ENCODE peak calls at places on chromosomes 13 and 19, in seven cellular contexts. One of them, this sample, is unnamed.

GRCh38 chr13:85520445-85520844 is 278.8 kb downstream of the SLITRK6 start:
- DNase-seq in Calu3: no peak
- DNase-seq in Peyer's patch: no peak
- DNase-seq in BJ: no peak
- DNase-seq in tibial artery: no peak
- DNase-seq in WTC11: no peak
- DNase-seq in neural progenitor cell: no peak
- DNase-seq in this sample: no peak

GRCh38 chr19:916645-917322 is 349 bp upstream of the KISS1R start:
- DNase-seq in Peyer's patch: no peak
- DNase-seq in BJ: no peak
- DNase-seq in Calu3: no peak
- DNase-seq in neural progenitor cell: peak
- DNase-seq in WTC11: peak
- DNase-seq in tibial artery: no peak
- DNase-seq in this sample: no peak

GRCh38 chr13:111210488-111210887 is 95.4 kb downstream of the ARHGEF7 start:
- DNase-seq in WTC11: no peak
- DNase-seq in BJ: peak
- DNase-seq in Calu3: no peak
- DNase-seq in neural progenitor cell: peak
- DNase-seq in Peyer's patch: no peak
- DNase-seq in tibial artery: peak
- DNase-seq in this sample: no peak

GRCh38 chr19:39671739-39672363 is 16.1 kb downstream of the LGALS16 start:
- DNase-seq in BJ: no peak
- DNase-seq in tibial artery: no peak
- DNase-seq in Peyer's patch: peak
- DNase-seq in neural progenitor cell: peak
- DNase-seq in Calu3: peak
- DNase-seq in WTC11: peak
- DNase-seq in this sample: no peak

GRCh38 chr19:14072535-14073231 is at the start of gene MISP3:
- DNase-seq in neural progenitor cell: peak
- DNase-seq in WTC11: no peak
- DNase-seq in tibial artery: peak
- DNase-seq in Calu3: peak
- DNase-seq in BJ: no peak
- DNase-seq in Peyer's patch: no peak
- DNase-seq in this sample: peak

GRCh38 chr13:62643007-62643483 is 1227.4 kb upstream of the PCDH20 start:
- DNase-seq in Calu3: peak
- DNase-seq in BJ: no peak
- DNase-seq in Peyer's patch: no peak
- DNase-seq in tibial artery: no peak
- DNase-seq in neural progenitor cell: no peak
- DNase-seq in WTC11: no peak
- DNase-seq in this sample: no peak

GRCh38 chr13:39961036-39961435 is 305.6 kb downstream of the COG6 start:
- DNase-seq in Peyer's patch: no peak
- DNase-seq in WTC11: no peak
- DNase-seq in BJ: no peak
- DNase-seq in neural progenitor cell: no peak
- DNase-seq in tibial artery: no peak
- DNase-seq in Calu3: no peak
- DNase-seq in this sample: no peak

GRCh38 chr13:33794576-33794975 is 23.4 kb upstream of the RFC3 start:
- DNase-seq in Calu3: no peak
- DNase-seq in tibial artery: no peak
- DNase-seq in WTC11: no peak
- DNase-seq in neural progenitor cell: no peak
- DNase-seq in Peyer's patch: no peak
- DNase-seq in BJ: no peak
- DNase-seq in this sample: no peak

GRCh38 chr13:20489185-20489820 is 36.4 kb downstream of the CRYL1 start:
- DNase-seq in WTC11: no peak
- DNase-seq in Peyer's patch: no peak
- DNase-seq in Calu3: peak
- DNase-seq in tibial artery: no peak
- DNase-seq in neural progenitor cell: no peak
- DNase-seq in BJ: no peak
- DNase-seq in this sample: no peak

GRCh38 chr19:8145969-8146368 is 3.4 kb downstream of the FBN3 start:
- DNase-seq in neural progenitor cell: peak
- DNase-seq in Peyer's patch: no peak
- DNase-seq in WTC11: peak
- DNase-seq in Calu3: peak
- DNase-seq in BJ: no peak
- DNase-seq in tibial artery: no peak
- DNase-seq in this sample: no peak

GRCh38 chr13:19184176-19184575 is 2.6 kb upstream of the TUBA3C start:
- DNase-seq in WTC11: no peak
- DNase-seq in BJ: no peak
- DNase-seq in Peyer's patch: no peak
- DNase-seq in neural progenitor cell: no peak
- DNase-seq in tibial artery: no peak
- DNase-seq in Calu3: no peak
- DNase-seq in this sample: no peak

GRCh38 chr13:30567072-30567471 is 50.6 kb upstream of the USPL1 start:
- DNase-seq in BJ: no peak
- DNase-seq in Calu3: no peak
- DNase-seq in neural progenitor cell: no peak
- DNase-seq in WTC11: no peak
- DNase-seq in Peyer's patch: no peak
- DNase-seq in tibial artery: no peak
- DNase-seq in this sample: no peak

GRCh38 chr13:30569901-30570576 is 47.7 kb upstream of the USPL1 start:
- DNase-seq in neural progenitor cell: no peak
- DNase-seq in WTC11: no peak
- DNase-seq in tibial artery: peak
- DNase-seq in BJ: peak
- DNase-seq in Calu3: no peak
- DNase-seq in Peyer's patch: no peak
- DNase-seq in this sample: no peak

GRCh38 chr13:30576528-30576927 is 41.2 kb upstream of the USPL1 start:
- DNase-seq in WTC11: no peak
- DNase-seq in BJ: no peak
- DNase-seq in neural progenitor cell: no peak
- DNase-seq in Peyer's patch: no peak
- DNase-seq in tibial artery: no peak
- DNase-seq in Calu3: no peak
- DNase-seq in this sample: no peak

GRCh38 chr13:30577381-30577780 is 40.3 kb upstream of the USPL1 start:
- DNase-seq in WTC11: no peak
- DNase-seq in BJ: peak
- DNase-seq in Peyer's patch: no peak
- DNase-seq in neural progenitor cell: no peak
- DNase-seq in Calu3: no peak
- DNase-seq in tibial artery: no peak
- DNase-seq in this sample: no peak

GRCh38 chr13:30572859-30573275 is 44.9 kb upstream of the USPL1 start:
- DNase-seq in BJ: no peak
- DNase-seq in neural progenitor cell: no peak
- DNase-seq in tibial artery: no peak
- DNase-seq in Calu3: no peak
- DNase-seq in Peyer's patch: no peak
- DNase-seq in WTC11: no peak
- DNase-seq in this sample: no peak
- TF ChIP-seq CTCF in BJ: peak
- TF ChIP-seq CTCF in neural progenitor cell: no peak
- TF ChIP-seq CTCF in tibial artery: no peak
- TF ChIP-seq CTCF in Calu3: no peak
- TF ChIP-seq CTCF in Peyer's patch: no peak
- TF ChIP-seq CTCF in WTC11: no peak
- TF ChIP-seq CTCF in this sample: no peak

GRCh38 chr13:51259359-51259645 is 37.1 kb downstream of the FAM124A start:
- DNase-seq in WTC11: no peak
- DNase-seq in Calu3: no peak
- DNase-seq in neural progenitor cell: no peak
- DNase-seq in Peyer's patch: no peak
- DNase-seq in tibial artery: no peak
- DNase-seq in BJ: no peak
- DNase-seq in this sample: no peak

GRCh38 chr13:51258612-51259358 is 36.6 kb downstream of the FAM124A start:
- DNase-seq in Calu3: no peak
- DNase-seq in BJ: no peak
- DNase-seq in Peyer's patch: no peak
- DNase-seq in neural progenitor cell: no peak
- DNase-seq in WTC11: no peak
- DNase-seq in tibial artery: no peak
- DNase-seq in this sample: no peak

GRCh38 chr13:51260154-51260553 is 38.0 kb downstream of the FAM124A start:
- DNase-seq in neural progenitor cell: no peak
- DNase-seq in WTC11: no peak
- DNase-seq in Calu3: no peak
- DNase-seq in tibial artery: no peak
- DNase-seq in BJ: no peak
- DNase-seq in Peyer's patch: no peak
- DNase-seq in this sample: no peak

GRCh38 chr13:51261610-51262249 is 39.5 kb downstream of the FAM124A start:
- DNase-seq in Peyer's patch: no peak
- DNase-seq in Calu3: no peak
- DNase-seq in tibial artery: no peak
- DNase-seq in WTC11: no peak
- DNase-seq in neural progenitor cell: no peak
- DNase-seq in BJ: no peak
- DNase-seq in this sample: no peak

DNA sequence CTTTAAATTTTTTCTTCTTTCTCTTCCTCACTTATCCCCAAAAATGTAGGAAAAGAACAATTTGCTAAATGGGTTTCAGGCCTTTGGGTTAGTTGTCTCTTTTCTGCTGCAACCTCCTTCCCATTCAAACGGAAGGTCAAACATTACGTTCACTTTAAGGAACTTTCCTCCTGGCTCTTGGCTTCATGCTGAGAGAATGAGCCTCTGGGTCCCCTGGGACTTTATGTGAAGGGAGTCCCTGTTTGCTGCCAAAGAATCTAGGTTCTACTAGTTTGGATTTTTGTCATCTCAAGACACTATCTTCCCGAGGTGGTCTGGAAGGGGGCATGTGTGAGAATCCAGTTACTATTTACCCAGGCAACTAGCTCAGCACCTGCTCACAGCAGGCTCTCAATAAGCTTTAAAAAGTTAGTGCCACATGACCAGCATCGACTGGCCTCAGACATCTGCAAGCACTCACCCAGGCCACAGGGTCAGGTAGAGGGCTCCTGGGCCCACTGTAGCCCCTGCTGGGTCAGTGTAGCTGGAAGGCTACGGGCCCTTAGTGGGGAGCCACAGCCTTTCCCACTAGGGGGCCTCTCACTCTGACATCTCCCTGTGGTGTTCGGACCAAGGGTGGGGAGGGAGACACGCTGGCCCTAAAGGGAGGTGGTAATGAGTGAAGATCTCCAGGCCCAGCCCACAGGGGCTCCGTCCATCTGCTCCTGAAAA is 40.5 kb downstream of the FAM124A start:
- DNase-seq in WTC11: no peak
- DNase-seq in Peyer's patch: no peak
- DNase-seq in neural progenitor cell: peak
- DNase-seq in Calu3: no peak
- DNase-seq in BJ: no peak
- DNase-seq in tibial artery: no peak
- DNase-seq in this sample: no peak
- TF ChIP-seq CTCF in WTC11: no peak
- TF ChIP-seq CTCF in Peyer's patch: no peak
- TF ChIP-seq CTCF in neural progenitor cell: no peak
- TF ChIP-seq CTCF in Calu3: no peak
- TF ChIP-seq CTCF in BJ: no peak
- TF ChIP-seq CTCF in tibial artery: no peak
- TF ChIP-seq CTCF in this sample: no peak

GRCh38 chr13:49439609-49440008 is 4.3 kb downstream of the CAB39L start:
- DNase-seq in neural progenitor cell: no peak
- DNase-seq in Calu3: no peak
- DNase-seq in Peyer's patch: no peak
- DNase-seq in tibial artery: no peak
- DNase-seq in BJ: no peak
- DNase-seq in WTC11: no peak
- DNase-seq in this sample: no peak

GRCh38 chr13:49435992-49436391 is 7.9 kb downstream of the CAB39L start:
- DNase-seq in Peyer's patch: no peak
- DNase-seq in BJ: no peak
- DNase-seq in neural progenitor cell: no peak
- DNase-seq in WTC11: no peak
- DNase-seq in Calu3: no peak
- DNase-seq in tibial artery: no peak
- DNase-seq in this sample: no peak

GRCh38 chr13:49441312-49441711 is 2.6 kb downstream of the CAB39L start:
- DNase-seq in Calu3: no peak
- DNase-seq in BJ: no peak
- DNase-seq in tibial artery: no peak
- DNase-seq in WTC11: no peak
- DNase-seq in neural progenitor cell: no peak
- DNase-seq in Peyer's patch: no peak
- DNase-seq in this sample: no peak

GRCh38 chr13:49437705-49438104 is 6.2 kb downstream of the CAB39L start:
- DNase-seq in WTC11: no peak
- DNase-seq in Peyer's patch: no peak
- DNase-seq in neural progenitor cell: no peak
- DNase-seq in tibial artery: no peak
- DNase-seq in Calu3: no peak
- DNase-seq in BJ: no peak
- DNase-seq in this sample: no peak

DNA sequence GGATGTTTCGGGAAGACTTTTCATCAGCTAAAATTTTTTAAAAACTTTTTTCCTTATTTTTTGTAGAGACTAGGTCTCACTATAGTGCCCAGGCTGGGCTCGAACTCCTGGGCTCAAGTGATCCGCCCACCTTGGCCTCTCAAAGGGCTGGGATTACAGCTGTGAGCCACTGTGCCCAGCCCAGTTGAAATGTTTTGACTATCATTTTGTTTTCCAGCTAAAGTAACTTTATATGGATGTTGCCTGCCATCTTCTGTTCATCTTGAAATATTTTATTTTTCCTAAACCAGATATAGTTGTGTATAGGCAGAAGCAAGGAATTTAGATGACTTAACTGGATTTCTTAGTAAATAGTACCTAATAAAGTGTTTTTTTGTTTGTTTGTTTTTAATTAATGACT is 7.0 kb downstream of the CAB39L start:
- DNase-seq in BJ: no peak
- DNase-seq in WTC11: no peak
- DNase-seq in Peyer's patch: no peak
- DNase-seq in tibial artery: peak
- DNase-seq in Calu3: peak
- DNase-seq in neural progenitor cell: no peak
- DNase-seq in this sample: no peak
- TF ChIP-seq CTCF in BJ: peak
- TF ChIP-seq CTCF in WTC11: no peak
- TF ChIP-seq CTCF in Peyer's patch: no peak
- TF ChIP-seq CTCF in tibial artery: peak
- TF ChIP-seq CTCF in Calu3: no peak
- TF ChIP-seq CTCF in neural progenitor cell: no peak
- TF ChIP-seq CTCF in this sample: no peak

GRCh38 chr19:42219812-42220750 is at the start of gene ZNF526:
- DNase-seq in WTC11: peak
- DNase-seq in neural progenitor cell: peak
- DNase-seq in Calu3: peak
- DNase-seq in BJ: peak
- DNase-seq in tibial artery: peak
- DNase-seq in Peyer's patch: peak
- DNase-seq in this sample: peak
- TF ChIP-seq CTCF in WTC11: no peak
- TF ChIP-seq CTCF in neural progenitor cell: peak
- TF ChIP-seq CTCF in Calu3: no peak
- TF ChIP-seq CTCF in BJ: no peak
- TF ChIP-seq CTCF in tibial artery: no peak
- TF ChIP-seq CTCF in Peyer's patch: no peak
- TF ChIP-seq CTCF in this sample: no peak

This sample was measured in activated B cell treated with CpG ODN at 0.5 μM for 24 hours.